ENCODE peak calls at places on chromosomes 7 and 10, in six cellular contexts. D is MG63; A is upper lobe of right lung; Z is NCI-H1417; G is fibroblast of the aortic adventitia; P is stimulated activated CD4-positive, alpha-beta T cell treated with anti-CD3 and anti-CD28 coated beads, Interleukin-2, amount 100 ng/mL, for 48 hours. Q is an unnamed sample.

GRCh38 chr7:114943953-114944741 is 22.3 kb downstream of the MDFIC start:
- DNase-seq in D (no peak), A (no peak), Z (no peak), G (no peak), P (no peak), Q (no peak)

GRCh38 chr7:136709876-136710275 is 158.6 kb upstream of the CHRM2 start:
- DNase-seq in D (no peak), A (no peak), Z (no peak), G (no peak), P (no peak), Q (no peak)

GRCh38 chr7:34558026-34558425 is 100.0 kb upstream of the NPSR1 start:
- DNase-seq in D (no peak), A (no peak), Z (no peak), G (no peak), P (no peak), Q (no peak)

GRCh38 chr7:48139461-48139860 is 31.8 kb upstream of the ABCA13 start:
- DNase-seq in D (no peak), A (no peak), Z (no peak), G (peak; percentile 29), P (no peak), Q (peak; percentile 39)

GRCh38 chr10:55628260-55628701 is 732.8 kb downstream of the ZWINT start:
- DNase-seq in D (no peak), A (peak; percentile 55), Z (no peak), G (no peak), P (no peak), Q (no peak)

GRCh38 chr7:129858490-129858889 is 94.3 kb downstream of the UBE2H start:
- DNase-seq in D (no peak), A (no peak), Z (no peak), G (no peak), P (no peak), Q (no peak)

GRCh38 chr10:114955984-114956383 is 18.0 kb downstream of the TRUB1 start:
- DNase-seq in D (no peak), A (no peak), Z (no peak), G (no peak), P (no peak), Q (no peak)

GRCh38 chr10:16787361-16787791 is 29.8 kb downstream of the RSU1 start:
- DNase-seq in D (no peak), A (no peak), Z (no peak), G (no peak), P (peak; percentile 29), Q (no peak)

GRCh38 chr10:5297466-5297865 is 67.3 kb upstream of the UCN3 start:
- DNase-seq in D (peak; percentile 30), A (peak; percentile 76), Z (no peak), G (peak; percentile 72), P (no peak), Q (peak; percentile 93)

GRCh38 chr10:50421026-50421719 is 169.9 kb upstream of the ASAH2 start:
- DNase-seq in D (peak; percentile 16), A (no peak), Z (no peak), G (no peak), P (no peak), Q (peak; percentile 64)

GRCh38 chr10:106935978-106936451 is 228.5 kb downstream of the SORCS1 start:
- DNase-seq in D (no peak), A (no peak), Z (no peak), G (no peak), P (no peak), Q (no peak)

GRCh38 chr7:153047569-153047968 is 288.0 kb downstream of the ACTR3B start:
- DNase-seq in D (no peak), A (no peak), Z (no peak), G (no peak), P (no peak), Q (no peak)

GRCh38 chr7:70420263-70420662 is 711.7 kb upstream of the GALNT17 start:
- DNase-seq in D (no peak), A (no peak), Z (no peak), G (no peak), P (no peak), Q (no peak)

GRCh38 chr7:128031901-128032604 is 816 bp upstream of the LRRC4 start:
- DNase-seq in D (no peak), A (peak; percentile 66), Z (peak; percentile 68), G (peak; percentile 87), P (peak; percentile 42), Q (peak; percentile 92)

GRCh38 chr10:15738237-15738928 is 18.7 kb upstream of the ITGA8 start:
- DNase-seq in D (peak; percentile 17), A (no peak), Z (no peak), G (peak; percentile 72), P (no peak), Q (peak; percentile 76)

GRCh38 chr10:97566338-97566986 is 6.1 kb upstream of the ANKRD2 start:
- DNase-seq in D (no peak), A (peak; percentile 15), Z (no peak), G (no peak), P (no peak), Q (no peak)

GRCh38 chr7:123494193-123494796 is 40.1 kb downstream of the IQUB start:
- DNase-seq in D (no peak), A (no peak), Z (peak; percentile 66), G (peak; percentile 62), P (peak; percentile 15), Q (peak; percentile 69)

GRCh38 chr7:116799912-116800311 is 62.5 kb upstream of the CAPZA2 start:
- DNase-seq in D (peak; percentile 30), A (no peak), Z (no peak), G (peak; percentile 56), P (no peak), Q (peak; percentile 35)

GRCh38 chr7:151064993-151065392 is 5.6 kb downstream of the SLC4A2 start:
- DNase-seq in D (no peak), A (no peak), Z (no peak), G (no peak), P (no peak), Q (no peak)

GRCh38 chr7:47587389-47587788 is 5.5 kb upstream of the TNS3 start:
- DNase-seq in D (no peak), A (peak; percentile 82), Z (no peak), G (peak; percentile 55), P (no peak), Q (no peak)